ENCODE peak calls at places on chromosome 6, in five cellular contexts. W is cardiac fibroblast, A is astrocyte of the spinal cord, E is heart right ventricle, P is body of pancreas. S is an unnamed sample.

GRCh38 chr6:21911208-21911607 is 317.7 kb downstream of the SOX4 start:
- DNase-seq in W (no peak), A (no peak), E (no peak), P (no peak), S (no peak)

GRCh38 chr6:21595951-21596378 is 2.4 kb downstream of the SOX4 start:
- DNase-seq in W (no peak), A (no peak), E (peak; percentile 20), P (no peak), S (no peak)

GRCh38 chr6:68642081-68642480 is 7.0 kb downstream of the ADGRB3 start:
- DNase-seq in W (no peak), A (no peak), E (no peak), P (no peak), S (no peak)

GRCh38 chr6:47153066-47153755 is 111.1 kb upstream of the ADGRF1 start:
- DNase-seq in W (peak; percentile 44), A (no peak), E (no peak), P (no peak), S (no peak)

GRCh38 chr6:43222418-43223059 is 6.7 kb downstream of the DNPH1 start:
- DNase-seq in W (no peak), A (no peak), E (no peak), P (no peak), S (no peak)

GRCh38 chr6:21414065-21414464 is 179.5 kb upstream of the SOX4 start:
- DNase-seq in W (no peak), A (no peak), E (no peak), P (no peak), S (no peak)

GRCh38 chr6:101851911-101852310 is 458.4 kb downstream of the GRIK2 start:
- DNase-seq in W (peak; percentile 77), A (no peak), E (no peak), P (no peak), S (no peak)

GRCh38 chr6:143283887-143284640 is 166.4 kb downstream of the ADAT2 start:
- DNase-seq in W (peak; percentile 45), A (peak; percentile 69), E (no peak), P (no peak), S (no peak)

GRCh38 chr6:45721665-45722064 is 294.0 kb downstream of the CLIC5 start:
- DNase-seq in W (no peak), A (no peak), E (no peak), P (no peak), S (no peak)
- TF ChIP-seq CTCF in W (no peak), A (peak; percentile 8), E (no peak), P (no peak), S (no peak)

DNA sequence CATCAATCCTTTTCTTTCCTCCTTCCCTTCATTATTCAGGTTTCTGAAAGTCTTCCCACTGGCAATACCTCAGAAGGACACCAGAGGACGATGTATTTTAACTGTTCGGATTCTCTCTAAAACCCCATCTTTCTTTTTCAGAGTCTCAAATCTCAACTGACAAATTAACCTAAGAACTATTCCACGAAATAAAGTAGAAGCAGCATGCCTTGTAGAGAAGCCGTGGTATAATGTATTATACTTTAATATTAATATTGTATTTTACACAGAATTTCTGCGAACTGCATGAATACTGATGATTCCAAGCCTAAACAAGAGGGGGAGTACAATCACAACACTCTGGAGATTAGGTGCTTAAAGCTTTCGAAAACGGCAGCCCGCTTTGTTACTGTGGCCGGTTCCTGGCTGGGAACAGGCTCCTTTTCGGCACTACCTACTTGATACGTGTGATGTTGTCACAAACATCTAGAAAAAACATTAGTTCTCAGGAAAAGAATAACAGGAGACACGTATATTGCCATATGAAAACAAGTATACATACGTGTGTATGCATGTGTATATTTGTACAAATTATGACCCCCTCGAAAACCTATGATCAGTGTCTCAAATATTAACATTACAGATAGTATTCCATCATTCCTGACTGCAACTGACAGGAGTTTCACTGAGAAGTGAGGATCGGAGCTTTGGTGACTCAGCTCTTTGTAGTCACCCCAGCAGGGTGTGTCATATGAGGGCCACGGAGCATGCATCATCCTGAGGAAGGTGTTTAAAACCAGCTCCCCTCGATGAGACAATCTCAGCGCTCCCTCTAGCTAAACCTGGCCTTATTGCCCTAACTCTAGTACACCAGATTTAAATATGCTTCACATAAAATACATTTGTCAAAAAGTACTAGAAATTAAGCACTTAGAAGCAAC is 319.7 kb upstream of the TCF21 start:
- DNase-seq in W (peak; percentile 95), A (peak; percentile 82), E (peak; percentile 16), P (no peak), S (no peak)
- H3K4me3 ChIP-seq in W (peak overlapping the region; percentile 29), A (peak overlapping the region; percentile 39), E (peak overlapping the region; percentile 52), P (no peak overlapping the region), S (no peak overlapping the region)

DNA sequence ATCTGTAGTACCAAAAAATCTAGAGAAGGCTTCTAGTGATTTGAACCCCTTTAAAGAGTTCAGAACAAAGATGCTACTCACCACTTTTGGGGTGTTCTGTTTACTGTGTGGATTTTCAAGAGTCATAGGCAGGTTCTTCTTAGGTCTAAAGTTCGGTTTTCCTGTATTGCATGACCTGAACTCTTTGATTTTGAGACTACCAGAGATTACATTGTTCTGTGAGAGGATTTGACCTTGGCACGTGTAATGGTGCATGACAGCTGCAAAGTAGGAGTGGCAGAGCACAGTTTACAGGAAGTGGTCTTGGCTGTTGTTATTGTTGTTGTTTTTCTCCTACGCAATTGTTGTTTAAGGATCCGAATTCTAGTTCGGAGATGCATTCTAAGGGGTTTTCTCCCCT is 592.7 kb downstream of the EPHA7 start:
- DNase-seq in W (no peak), A (no peak), E (no peak), P (no peak), S (no peak)
- TF ChIP-seq CTCF in W (no peak), A (no peak), E (no peak), P (no peak), S (no peak)

DNA sequence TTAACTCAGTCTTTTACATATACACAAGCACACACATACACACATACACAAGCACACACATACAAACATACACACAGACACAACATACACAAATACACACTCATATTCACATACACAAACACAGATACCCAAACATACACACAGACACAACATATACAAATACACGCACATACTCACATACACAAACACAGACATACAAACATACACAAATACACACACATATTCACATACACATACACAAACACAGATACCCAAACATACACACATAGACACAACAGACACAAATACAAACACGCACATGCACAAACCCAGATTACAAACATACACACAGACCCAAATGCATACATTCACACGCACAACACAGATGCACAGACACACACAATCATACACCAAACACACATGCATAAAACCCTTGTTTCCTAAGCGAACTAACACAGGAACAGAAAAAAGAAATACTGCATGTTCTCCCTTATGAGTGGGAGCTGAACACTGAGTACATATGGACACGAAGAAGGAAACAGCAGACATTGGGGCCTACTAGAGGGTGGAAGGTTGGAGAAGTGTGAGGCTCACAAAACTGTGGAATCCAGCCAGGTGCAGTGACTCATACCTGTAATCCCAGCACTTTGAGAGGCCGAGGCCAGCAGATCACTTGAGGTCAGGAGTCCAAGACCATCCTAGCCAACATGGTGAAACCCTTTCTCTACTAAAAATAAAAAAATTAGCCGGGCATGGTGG is 34.2 kb downstream of the PIM1 start:
- DNase-seq in W (peak; percentile 55), A (peak; percentile 26), E (no peak), P (peak; percentile 53), S (no peak)
- H3K4me3 ChIP-seq in W (no peak overlapping the region), A (no peak overlapping the region), E (no peak overlapping the region), P (no peak overlapping the region), S (no peak overlapping the region)

GRCh38 chr6:111256646-111257045 is 169.3 kb downstream of the SLC16A10 start:
- DNase-seq in W (no peak), A (no peak), E (no peak), P (no peak), S (no peak)
- TF ChIP-seq CTCF in W (no peak), A (peak; percentile 13), E (peak; percentile 17), P (no peak), S (no peak)

GRCh38 chr6:109978174-109979032 is at the start of gene GPR6:
- DNase-seq in W (peak; percentile 49), A (peak; percentile 47), E (peak; percentile 56), P (peak; percentile 63), S (peak; percentile 43)
- H3K4me3 ChIP-seq in W (no peak within 1 kb of the TSS), A (no peak within 1 kb of the TSS), E (no peak within 1 kb of the TSS), P (no peak within 1 kb of the TSS), S (no peak within 1 kb of the TSS)

DNA sequence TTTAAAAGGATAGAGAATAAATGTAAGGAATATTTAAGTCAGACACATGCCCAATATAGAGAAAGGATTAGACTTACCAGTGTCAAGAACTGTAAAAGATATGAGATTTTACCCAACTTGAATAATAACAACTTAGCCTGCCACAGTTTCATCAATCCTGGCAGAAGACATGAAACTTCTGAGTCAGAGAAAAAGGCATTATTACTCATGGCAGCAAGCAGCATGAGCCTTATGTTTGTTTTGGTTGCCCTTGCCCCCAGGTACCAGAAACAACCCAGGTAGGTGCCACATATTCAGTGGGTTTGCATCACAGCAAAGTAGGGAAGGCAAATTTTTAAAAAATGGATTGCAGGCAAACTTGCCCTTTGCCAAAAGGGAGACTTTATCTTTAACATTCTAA is 184.8 kb downstream of the COL19A1 start:
- DNase-seq in W (no peak), A (no peak), E (no peak), P (no peak), S (no peak)
- TF ChIP-seq CTCF in W (no peak), A (no peak), E (no peak), P (no peak), S (no peak)

GRCh38 chr6:155837474-155837873 is 381.8 kb upstream of the NOX3 start:
- DNase-seq in W (no peak), A (no peak), E (no peak), P (no peak), S (no peak)
- H3K4me3 ChIP-seq in W (no peak overlapping the region), A (no peak overlapping the region), E (no peak overlapping the region), P (no peak overlapping the region), S (no peak overlapping the region)

GRCh38 chr6:5950448-5950847 is 56.3 kb downstream of the NRN1 start:
- DNase-seq in W (no peak), A (peak; percentile 35), E (peak; percentile 19), P (no peak), S (no peak)
- TF ChIP-seq CTCF in W (no peak), A (peak; percentile 50), E (peak; percentile 52), P (peak; percentile 33), S (no peak)